ENCODE peak calls at places on chromosomes 5 and 9, in five cellular contexts. U is GM12864, Q is AG10803, K is A673, D is cardiac fibroblast. E is an unnamed sample.

GRCh38 chr9:28212979-28213378 is 639.7 kb upstream of the C9orf72 start:
- DNase-seq in U (no peak), Q (peak), K (peak), D (peak), E (peak)

GRCh38 chr5:112737472-112738179 is at the start of gene APC:
- DNase-seq in U (peak), Q (peak), K (peak), D (peak), E (peak)

GRCh38 chr5:138115254-138115653 is 24.0 kb downstream of the NME5 start:
- DNase-seq in U (no peak), Q (no peak), K (no peak), D (no peak), E (no peak)

GRCh38 chr5:76954383-76954763 is 1.5 kb downstream of the CRHBP start:
- DNase-seq in U (no peak), Q (no peak), K (no peak), D (peak), E (no peak)

GRCh38 chr9:78383130-78383529 is 86.2 kb downstream of the PSAT1 start:
- DNase-seq in U (no peak), Q (peak), K (no peak), D (peak), E (no peak)

GRCh38 chr9:23736293-23736692 is 89.7 kb downstream of the ELAVL2 start:
- DNase-seq in U (no peak), Q (no peak), K (no peak), D (no peak), E (no peak)

GRCh38 chr9:21974542-21975409 is 19.4 kb downstream of the CDKN2A start:
- DNase-seq in U (no peak), Q (peak), K (no peak), D (peak), E (peak)

GRCh38 chr9:5563417-5563815 is 53.1 kb downstream of the PDCD1LG2 start:
- DNase-seq in U (no peak), Q (no peak), K (no peak), D (peak), E (peak)

GRCh38 chr9:110217656-110218099 is 9.7 kb upstream of the C9orf152 start:
- DNase-seq in U (peak), Q (peak), K (peak), D (peak), E (peak)

GRCh38 chr9:93663877-93664548 is 87.6 kb downstream of the PHF2 start:
- DNase-seq in U (no peak), Q (no peak), K (no peak), D (no peak), E (no peak)

GRCh38 chr9:8750639-8751041 is 951.1 kb upstream of the DMAC1 start:
- DNase-seq in U (no peak), Q (no peak), K (no peak), D (no peak), E (no peak)

GRCh38 chr5:123610209-123610608 is 98.2 kb downstream of the CSNK1G3 start:
- DNase-seq in U (no peak), Q (peak), K (no peak), D (peak), E (no peak)

GRCh38 chr5:37086466-37087178 is 162.6 kb downstream of the CPLANE1 start:
- DNase-seq in U (no peak), Q (peak), K (no peak), D (peak), E (no peak)

GRCh38 chr9:89879276-89879675 is 274.5 kb downstream of the GADD45G start:
- DNase-seq in U (no peak), Q (no peak), K (no peak), D (no peak), E (no peak)

GRCh38 chr5:158435161-158435616 is 576.2 kb upstream of the CLINT1 start:
- DNase-seq in U (no peak), Q (peak), K (no peak), D (no peak), E (peak)

GRCh38 chr9:93452710-93453046 is 703 bp downstream of the FAM120AOS start:
- DNase-seq in U (no peak), Q (no peak), K (peak), D (no peak), E (peak)

GRCh38 chr5:54457094-54457531 is 1.6 kb downstream of the HSPB3 start:
- DNase-seq in U (no peak), Q (peak), K (peak), D (peak), E (peak)
- H3K4me3 ChIP-seq in U (no peak), Q (peak), K (no peak), D (no peak), E (no peak)

GRCh38 chr9:15354713-15355112 is 47.7 kb upstream of the TTC39B start:
- DNase-seq in U (no peak), Q (no peak), K (peak), D (no peak), E (no peak)

GRCh38 chr9:15355669-15356068 is 48.7 kb upstream of the TTC39B start:
- DNase-seq in U (no peak), Q (no peak), K (no peak), D (no peak), E (no peak)

GRCh38 chr9:15353892-15354291 is 46.9 kb upstream of the TTC39B start:
- DNase-seq in U (no peak), Q (no peak), K (no peak), D (no peak), E (no peak)

GRCh38 chr9:15361737-15362136 is 54.7 kb upstream of the TTC39B start:
- DNase-seq in U (no peak), Q (no peak), K (no peak), D (no peak), E (peak)

GRCh38 chr9:15357050-15357653 is 50.1 kb upstream of the TTC39B start:
- DNase-seq in U (no peak), Q (no peak), K (no peak), D (no peak), E (no peak)
- TF ChIP-seq CTCF in U (no peak), Q (no peak), K (no peak), D (no peak), E (no peak)

DNA sequence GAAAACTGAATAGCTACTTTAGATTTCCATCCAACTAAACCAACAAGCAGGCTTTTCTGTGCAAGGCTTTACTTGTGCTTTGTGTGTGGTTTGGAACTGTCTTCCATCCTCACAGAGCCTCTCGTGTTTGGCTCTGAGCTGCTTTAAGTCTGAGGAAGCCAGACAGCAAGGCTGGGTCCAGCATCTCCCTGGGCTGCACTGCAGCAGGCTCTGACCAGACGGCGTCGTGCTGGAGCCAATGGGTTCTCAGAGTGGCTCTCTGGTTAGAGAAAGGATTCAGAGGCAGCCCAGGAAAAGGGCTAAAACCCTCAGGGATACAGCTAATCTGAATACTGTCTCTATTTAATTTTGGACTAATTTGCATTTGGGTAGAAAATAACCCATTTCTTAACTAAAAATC is 207.9 kb upstream of the EFNA5 start:
- DNase-seq in U (no peak), Q (no peak), K (no peak), D (no peak), E (no peak)
- H3K4me3 ChIP-seq in U (no peak), Q (no peak), K (no peak), D (no peak), E (no peak)

GRCh38 chr9:95504053-95504963 is 12.5 kb downstream of the PTCH1 start:
- DNase-seq in U (no peak), Q (peak), K (peak), D (peak), E (peak)
- TF ChIP-seq CTCF in U (peak), Q (no peak), K (no peak), D (no peak), E (no peak)

DNA sequence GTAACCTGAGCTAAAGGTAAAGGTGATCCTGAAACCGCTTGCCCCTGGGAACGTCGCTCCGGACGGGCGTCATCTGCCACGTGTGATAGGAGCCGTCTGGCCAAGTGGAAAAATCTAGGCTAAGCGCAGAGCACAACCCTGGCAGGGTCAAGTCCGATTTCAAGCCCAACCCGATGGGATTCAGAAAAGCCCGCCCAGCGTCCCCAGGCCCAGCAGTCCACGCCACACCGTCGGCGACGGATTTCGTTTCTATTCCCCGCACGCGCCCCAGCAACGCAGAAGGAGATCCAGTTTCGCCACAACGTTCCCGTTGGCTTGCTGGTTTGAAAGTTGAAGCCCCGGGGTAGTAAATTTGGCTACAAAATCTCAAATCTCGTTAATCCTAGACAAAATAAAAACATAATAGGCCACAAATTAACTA is 32.4 kb upstream of the NFIB start:
- DNase-seq in U (no peak), Q (no peak), K (no peak), D (no peak), E (no peak)
- H3K4me3 ChIP-seq in U (no peak), Q (no peak), K (no peak), D (peak), E (peak)

DNA sequence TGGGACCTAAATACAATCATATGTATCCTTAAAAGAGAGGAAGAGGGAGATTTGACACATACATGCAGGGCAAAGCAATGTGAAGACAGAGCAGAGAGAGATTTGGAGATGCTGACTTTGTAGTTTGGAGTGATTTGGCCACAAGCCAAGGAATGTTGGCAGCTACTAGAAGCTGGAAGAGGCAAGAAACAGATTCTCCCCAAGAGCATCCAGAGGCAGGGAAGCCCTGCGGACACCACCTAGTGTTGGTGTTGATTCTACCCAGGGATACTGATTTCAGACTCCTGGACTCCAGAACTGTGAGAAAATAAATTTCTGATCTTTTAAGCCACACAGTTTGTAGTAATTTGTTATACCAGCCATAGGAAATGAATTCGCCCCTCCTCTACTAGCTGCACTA is 64.9 kb upstream of the OSMR start:
- DNase-seq in U (no peak), Q (peak), K (peak), D (peak), E (peak)
- TF ChIP-seq CTCF in U (no peak), Q (peak), K (peak), D (peak), E (peak)

DNA sequence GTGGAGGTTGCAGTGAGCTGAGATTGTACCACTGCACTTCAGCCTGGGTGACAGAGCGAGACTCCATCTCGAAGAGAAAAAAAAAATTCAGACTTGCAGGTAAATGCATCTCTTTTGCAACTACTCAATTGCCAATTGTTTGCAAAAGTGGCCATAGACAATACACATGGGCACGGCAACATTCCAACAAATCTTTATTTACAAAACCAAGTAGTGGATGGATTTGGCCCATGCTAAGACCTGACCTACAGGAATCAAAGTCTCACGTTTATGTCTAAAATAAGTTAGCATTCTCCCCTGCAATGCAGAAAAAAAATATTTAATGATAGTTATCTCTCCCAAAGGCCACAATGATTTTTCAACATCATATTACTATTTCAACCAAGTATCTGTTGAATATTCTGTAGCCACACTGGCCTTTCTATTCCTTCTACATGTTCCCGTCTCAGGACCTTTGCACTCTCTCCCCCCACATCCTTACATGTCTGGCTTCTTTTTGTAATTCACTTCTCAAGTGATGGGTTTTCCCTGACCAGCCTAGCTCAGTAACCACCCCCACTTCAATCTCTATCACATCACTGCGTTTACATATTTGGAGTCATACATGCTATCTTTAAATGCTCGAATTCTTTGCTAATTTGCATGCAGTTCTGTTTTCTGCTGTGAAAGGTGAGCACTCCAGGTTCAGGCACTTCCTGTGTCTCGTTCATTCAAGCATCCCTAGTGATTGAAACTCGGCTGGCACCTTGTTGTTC is 54.2 kb downstream of the FNBP1 start:
- DNase-seq in U (peak), Q (no peak), K (no peak), D (no peak), E (no peak)
- H3K4me3 ChIP-seq in U (no peak), Q (no peak), K (no peak), D (no peak), E (no peak)

DNA sequence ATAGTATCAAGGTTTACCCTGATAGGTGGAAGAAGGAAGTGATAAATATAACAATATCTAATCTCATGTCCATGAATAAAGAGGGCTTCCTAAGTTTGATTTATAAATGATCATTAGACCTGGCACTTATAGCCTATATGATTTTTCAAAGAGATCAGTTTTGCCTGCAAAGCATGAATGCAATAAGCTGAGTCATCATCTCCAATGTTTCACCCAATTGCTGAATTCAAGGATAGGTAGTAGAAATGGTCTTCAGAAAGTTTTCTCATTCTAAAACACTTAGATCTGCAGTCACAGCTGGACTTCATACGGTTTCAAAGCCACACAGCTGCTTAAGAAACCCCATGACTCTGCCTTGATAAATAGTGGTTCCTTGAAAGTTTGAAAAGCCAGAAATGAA is 1722.8 kb downstream of the MAT2B start:
- DNase-seq in U (no peak), Q (no peak), K (no peak), D (no peak), E (no peak)
- TF ChIP-seq CTCF in U (no peak), Q (no peak), K (no peak), D (no peak), E (no peak)